ENCODE peak calls at places on chromosomes 2 and 18, in seven cellular contexts. H is H1, W is transverse colon, V is heart left ventricle, I is IMR-90, S is testis, M is tibial nerve. Q is an unnamed sample.
A peak's percentile ranks its signal among the peaks of the same experiment; 100 is the strongest.

GRCh38 chr2:100976634-100977391 is 25.3 kb upstream of the RPL31 start:
- DNase-seq in H (no peak), W (no peak), V (no peak), I (peak; percentile 59), S (no peak), M (no peak), Q (no peak)

GRCh38 chr2:151374426-151374825 is 17.0 kb downstream of the TNFAIP6 start:
- DNase-seq in H (no peak), W (no peak), V (no peak), I (peak; percentile 91), S (no peak), M (no peak), Q (no peak)

GRCh38 chr2:714005-714741 is 37.0 kb upstream of the TMEM18 start:
- DNase-seq in H (peak; percentile 34), W (peak; percentile 70), V (no peak), I (peak; percentile 54), S (peak; percentile 85), M (no peak), Q (no peak)

GRCh38 chr2:28088970-28089369 is 198.4 kb downstream of the BABAM2 start:
- DNase-seq in H (no peak), W (no peak), V (no peak), I (peak; percentile 56), S (no peak), M (no peak), Q (no peak)

GRCh38 chr2:1922402-1923025 is 178.2 kb upstream of the PXDN start:
- DNase-seq in H (no peak), W (no peak), V (no peak), I (no peak), S (no peak), M (no peak), Q (no peak)

GRCh38 chr2:217846321-217846743 is 156.5 kb downstream of the TNS1 start:
- DNase-seq in H (no peak), W (no peak), V (no peak), I (no peak), S (no peak), M (no peak), Q (no peak)

GRCh38 chr2:46299365-46300263 is 2.4 kb downstream of the EPAS1 start:
- DNase-seq in H (no peak), W (peak; percentile 77), V (peak; percentile 72), I (peak; percentile 62), S (peak; percentile 80), M (peak; percentile 31), Q (no peak)

GRCh38 chr18:12299862-12300261 is 8.2 kb upstream of the TUBB6 start:
- DNase-seq in H (no peak), W (no peak), V (no peak), I (no peak), S (no peak), M (no peak), Q (no peak)

GRCh38 chr2:124542932-124543640 is 518.0 kb downstream of the CNTNAP5 start:
- DNase-seq in H (no peak), W (no peak), V (peak; percentile 41), I (no peak), S (no peak), M (no peak), Q (no peak)

GRCh38 chr2:84494070-84494469 is 22.2 kb upstream of the DNAH6 start:
- DNase-seq in H (no peak), W (no peak), V (no peak), I (peak; percentile 78), S (no peak), M (no peak), Q (no peak)

GRCh38 chr18:61333271-61333745 is at the start of gene CDH20:
- DNase-seq in H (no peak), W (no peak), V (no peak), I (no peak), S (no peak), M (no peak), Q (no peak)

DNA sequence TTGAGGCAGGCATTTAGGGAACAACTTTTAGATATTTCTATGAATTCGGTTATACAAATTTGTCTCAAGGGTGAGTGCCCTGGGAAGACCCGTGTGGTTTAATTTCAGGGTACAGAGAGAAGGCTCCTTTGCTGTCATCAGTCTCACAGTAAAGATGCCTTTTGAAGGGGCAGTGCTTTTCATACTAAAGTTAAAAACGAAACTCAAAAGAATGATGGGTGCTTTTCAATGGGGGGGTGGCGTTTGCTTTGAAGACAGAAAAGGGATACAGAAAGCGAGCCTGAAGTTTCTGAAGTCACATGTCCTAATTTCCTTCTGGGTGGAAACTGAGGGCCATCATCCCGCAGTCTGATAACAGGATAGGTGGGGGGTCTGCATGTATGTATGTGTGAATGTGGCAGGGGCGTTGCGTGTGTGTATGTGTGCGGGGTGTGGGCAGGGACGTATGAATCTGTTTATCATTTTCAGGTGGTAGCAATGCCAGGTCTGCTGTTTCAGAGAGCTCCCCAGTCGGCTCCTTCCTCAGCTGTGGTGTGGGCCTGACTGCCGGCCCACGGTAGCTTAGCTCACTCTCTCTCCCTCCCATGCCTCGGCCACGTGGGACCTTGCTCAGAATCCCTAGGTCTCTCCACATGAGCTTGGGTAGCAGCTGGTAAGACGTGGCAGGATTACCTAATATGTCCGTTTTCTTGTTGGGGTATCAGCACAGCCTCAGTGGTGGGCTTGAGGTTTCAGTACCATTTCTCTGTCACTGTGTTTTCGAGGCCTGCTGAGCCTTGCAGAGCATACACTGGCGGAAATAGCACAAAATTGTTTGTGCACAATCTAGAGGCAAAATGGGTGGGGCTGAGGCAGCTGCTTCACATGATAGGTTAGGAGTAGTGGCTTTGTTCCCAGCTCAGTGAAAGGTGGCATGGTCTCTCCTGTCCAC is 32.7 kb downstream of the ARHGAP25 start:
- DNase-seq in H (no peak), W (peak; percentile 44), V (no peak), I (no peak), S (no peak), M (no peak), Q (no peak)
- H3K4me3 ChIP-seq in H (no peak overlapping the region), W (peak overlapping the region; percentile 1), V (no peak overlapping the region), I (no peak overlapping the region), S (no peak overlapping the region), M (no peak overlapping the region), Q (no peak overlapping the region)

GRCh38 chr2:237207641-237208040 is 122.0 kb downstream of the COPS8 start:
- DNase-seq in H (no peak), W (peak; percentile 43), V (peak; percentile 78), I (peak; percentile 85), S (peak; percentile 4), M (peak; percentile 29), Q (no peak)
- H3K4me1 ChIP-seq in H (peaks cover 19% of the 10 kb centered on the region), W (peaks cover 2% of the 10 kb centered on the region), V (no peaks in the 10 kb centered on the region), I (peaks cover 31% of the 10 kb centered on the region), S (no peaks in the 10 kb centered on the region), M (peaks cover 38% of the 10 kb centered on the region), Q (peaks cover 24% of the 10 kb centered on the region)

GRCh38 chr2:43223412-43224040 is 2.9 kb downstream of the ZFP36L2 start:
- DNase-seq in H (no peak), W (no peak), V (no peak), I (peak; percentile 57), S (no peak), M (no peak), Q (no peak)

GRCh38 chr2:43220229-43220981 is 6.0 kb downstream of the ZFP36L2 start:
- DNase-seq in H (no peak), W (no peak), V (no peak), I (peak; percentile 42), S (no peak), M (no peak), Q (no peak)

GRCh38 chr2:43220982-43221659 is 5.3 kb downstream of the ZFP36L2 start:
- DNase-seq in H (no peak), W (peak; percentile 78), V (peak; percentile 64), I (peak; percentile 95), S (peak; percentile 55), M (no peak), Q (peak; percentile 19)

GRCh38 chr2:43222472-43223146 is 3.8 kb downstream of the ZFP36L2 start:
- DNase-seq in H (no peak), W (no peak), V (no peak), I (peak; percentile 41), S (no peak), M (no peak), Q (no peak)

DNA sequence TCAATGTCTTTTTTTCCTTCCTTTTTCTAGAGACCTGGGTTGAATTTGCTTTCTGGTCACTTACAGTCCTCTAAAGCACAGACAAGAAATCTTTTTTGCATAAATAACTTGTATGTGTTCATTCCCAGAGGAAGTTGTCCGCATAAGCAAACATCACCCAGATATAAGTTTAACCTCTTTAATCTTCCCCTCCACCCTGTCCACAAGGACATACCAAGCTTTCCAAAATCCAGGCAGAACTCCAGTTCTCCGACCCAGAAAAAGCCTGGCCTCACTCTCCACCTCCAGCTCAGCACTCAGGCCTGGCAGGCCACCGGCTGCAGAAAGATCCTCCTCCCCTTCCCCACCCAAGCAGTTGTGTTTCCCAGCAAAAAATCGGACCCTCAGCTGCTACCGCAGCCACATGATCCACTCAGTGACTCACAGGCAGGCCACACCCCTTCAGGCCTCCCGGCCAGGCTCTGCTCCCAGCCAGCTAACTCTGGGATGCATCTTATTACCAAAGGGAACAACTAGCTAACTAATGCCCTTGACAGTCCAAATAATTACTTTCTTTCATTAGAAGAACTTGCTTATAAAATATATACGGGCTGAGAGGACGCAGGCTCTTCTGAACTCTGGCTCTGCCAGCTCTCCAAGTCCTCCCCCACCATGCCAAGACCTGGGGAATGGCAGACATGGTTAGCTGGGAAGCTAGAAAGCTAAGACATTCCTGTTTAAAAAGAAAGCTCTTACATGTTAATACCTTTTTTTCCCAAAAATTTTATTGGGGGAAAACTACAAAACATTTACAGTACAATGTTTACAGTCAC is 4.5 kb downstream of the ZFP36L2 start:
- DNase-seq in H (no peak), W (peak; percentile 90), V (peak; percentile 90), I (peak; percentile 97), S (peak; percentile 92), M (peak; percentile 83), Q (peak; percentile 35)
- TF ChIP-seq POLR2A in H (peak; percentile 73), W (peak; percentile 85), V (peak; percentile 56), I (peak; percentile 1), S (no peak), M (peak; percentile 81), Q (no peak)

GRCh38 chr2:96885432-96886137 is 15.7 kb upstream of the SEMA4C start:
- DNase-seq in H (no peak), W (no peak), V (no peak), I (no peak), S (no peak), M (no peak), Q (no peak)

GRCh38 chr2:96890252-96890651 is 20.4 kb upstream of the SEMA4C start:
- DNase-seq in H (no peak), W (no peak), V (no peak), I (no peak), S (no peak), M (no peak), Q (no peak)

GRCh38 chr2:96884299-96885156 is 14.6 kb upstream of the SEMA4C start:
- DNase-seq in H (no peak), W (no peak), V (no peak), I (no peak), S (no peak), M (no peak), Q (no peak)

GRCh38 chr2:96888082-96889011 is 18.5 kb upstream of the SEMA4C start:
- DNase-seq in H (no peak), W (peak; percentile 74), V (no peak), I (no peak), S (no peak), M (no peak), Q (no peak)

DNA sequence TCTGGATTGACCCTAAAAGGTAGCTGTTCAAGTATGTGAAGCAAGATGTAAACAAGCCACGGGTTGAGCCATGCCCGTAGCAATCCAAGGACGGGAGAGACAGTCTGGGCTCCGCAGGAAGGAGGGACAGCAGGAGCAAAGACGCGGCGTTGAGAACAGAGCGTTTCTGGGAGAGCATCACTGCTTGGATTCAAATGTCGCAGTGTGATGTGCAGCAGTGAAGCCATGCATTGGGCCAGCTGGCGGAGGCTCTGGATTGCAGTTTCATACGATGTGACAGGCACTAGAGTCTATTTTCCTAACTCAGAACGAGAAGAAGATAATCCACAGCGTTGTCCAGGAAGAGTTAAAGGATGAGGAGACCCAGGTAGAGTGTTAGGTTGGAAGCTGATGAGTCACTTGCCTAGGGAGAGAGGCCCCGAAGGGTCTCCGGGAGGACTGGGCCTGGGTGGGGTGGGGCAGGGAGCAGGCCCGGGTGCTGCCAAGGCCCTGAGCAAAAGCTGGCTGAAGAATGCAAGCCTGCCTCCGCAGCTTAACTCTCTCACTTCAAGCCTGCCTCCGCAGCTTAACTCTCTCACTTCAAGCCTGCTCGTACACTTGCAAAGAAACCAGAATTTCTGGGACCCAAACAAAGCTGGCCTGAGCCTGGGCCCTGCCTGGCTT is 17.7 kb upstream of the SEMA4C start:
- DNase-seq in H (no peak), W (no peak), V (no peak), I (no peak), S (peak; percentile 46), M (no peak), Q (no peak)
- H3K4me3 ChIP-seq in H (no peak overlapping the region), W (peak overlapping the region; percentile 2), V (no peak overlapping the region), I (no peak overlapping the region), S (no peak overlapping the region), M (no peak overlapping the region), Q (no peak overlapping the region)